ENCODE peak calls at places on chromosome 9, in seven cellular contexts. E is kidney glomerular epithelial cell; B is GM12865; H is ACHN; C is epithelial cell of prostate; Z is ascending aorta; I is activated CD4-positive, alpha-beta T cell treated with anti-CD3 and anti-CD28 coated beads, Interleukin-2, amount 50 U/mL, for 1 hour. D is an unnamed sample.

GRCh38 chr9:130681769-130682489 is 11.7 kb upstream of the EXOSC2 start:
- DNase-seq in H (no peak), B (peak; percentile 29), C (no peak), I (no peak), E (no peak), Z (no peak), D (no peak)

GRCh38 chr9:131258186-131258585 is 18.1 kb downstream of the FAM78A start:
- DNase-seq in B (no peak), H (no peak), E (no peak), Z (no peak), C (no peak), I (no peak), D (no peak)

GRCh38 chr9:81414836-81415235 is 274.5 kb downstream of the TLE1 start:
- DNase-seq in E (no peak), B (no peak), C (no peak), Z (no peak), H (no peak), I (no peak), D (no peak)

GRCh38 chr9:79057576-79057975 is 514.2 kb upstream of the TLE4 start:
- DNase-seq in Z (no peak), H (no peak), E (no peak), B (no peak), C (no peak), I (no peak), D (no peak)

GRCh38 chr9:131264231-131264630 is 12.1 kb downstream of the FAM78A start:
- DNase-seq in I (peak; percentile 52), C (no peak), E (no peak), B (no peak), Z (no peak), H (no peak), D (peak; percentile 47)

GRCh38 chr9:93127395-93127911 is 6.6 kb downstream of the NINJ1 start:
- DNase-seq in Z (peak; percentile 66), H (no peak), E (no peak), C (no peak), I (no peak), B (no peak), D (no peak)

GRCh38 chr9:96242829-96243228 is 59.1 kb downstream of the HSD17B3 start:
- DNase-seq in C (no peak), B (no peak), H (no peak), Z (no peak), I (no peak), E (no peak), D (no peak)

GRCh38 chr9:102867488-102867887 is 127.6 kb upstream of the CYLC2 start:
- DNase-seq in B (no peak), H (no peak), C (peak; percentile 6), I (no peak), E (peak; percentile 94), Z (no peak), D (no peak)

GRCh38 chr9:110769667-110770066 is 101.1 kb downstream of the MUSK start:
- DNase-seq in E (peak; percentile 3), Z (no peak), I (no peak), B (no peak), H (no peak), C (no peak), D (no peak)

GRCh38 chr9:29390859-29391258 is 1817.6 kb upstream of the C9orf72 start:
- DNase-seq in C (no peak), E (no peak), Z (no peak), I (no peak), H (no peak), B (no peak), D (no peak)

GRCh38 chr9:123235448-123235847 is 32.9 kb downstream of the STRBP start:
- DNase-seq in B (no peak), Z (no peak), H (peak; percentile 6), E (no peak), I (no peak), C (no peak), D (no peak)

GRCh38 chr9:19379697-19380046 is 364 bp downstream of the RPS6 start:
- DNase-seq in I (no peak), H (peak; percentile 24), Z (no peak), B (peak; percentile 54), C (no peak), E (no peak), D (no peak)

GRCh38 chr9:91192379-91192775 is 169.3 kb downstream of the AUH start:
- DNase-seq in Z (peak; percentile 64), C (no peak), E (no peak), I (no peak), B (no peak), H (no peak), D (no peak)

GRCh38 chr9:136721339-136722092 is 9.1 kb downstream of the DIPK1B start:
- DNase-seq in H (no peak), I (no peak), B (no peak), C (peak; percentile 54), E (no peak), Z (no peak), D (no peak)

GRCh38 chr9:131227112-131228058 is 48.9 kb downstream of the FAM78A start:
- DNase-seq in I (no peak), E (no peak), H (no peak), B (no peak), Z (no peak), C (no peak), D (no peak)

GRCh38 chr9:96450613-96451544 is 910 bp downstream of the HABP4 start:
- DNase-seq in E (no peak), I (peak; percentile 48), C (no peak), H (peak; percentile 42), B (peak; percentile 13), Z (peak; percentile 67), D (peak; percentile 24)

GRCh38 chr9:95316794-95317118 is 753 bp downstream of the FANCC start:
- DNase-seq in I (no peak), Z (peak; percentile 71), B (peak; percentile 69), C (no peak), E (peak; percentile 47), H (peak; percentile 84), D (no peak)

GRCh38 chr9:76528056-76528455 is 69.1 kb downstream of the GCNT1 start:
- DNase-seq in E (no peak), I (no peak), B (no peak), H (no peak), C (no peak), Z (no peak), D (no peak)

GRCh38 chr9:13816837-13817236 is 497.1 kb downstream of the NFIB start:
- DNase-seq in C (peak; percentile 69), B (no peak), Z (no peak), I (no peak), H (no peak), E (no peak), D (no peak)

GRCh38 chr9:124477211-124478013 is 27.2 kb downstream of the ADGRD2 start:
- DNase-seq in C (no peak), B (no peak), E (no peak), H (no peak), I (no peak), Z (no peak), D (no peak)

GRCh38 chr9:99039388-99040182 is 65.3 kb upstream of the TGFBR1 start:
- DNase-seq in E (no peak), B (no peak), Z (no peak), C (no peak), I (no peak), H (no peak), D (no peak)

GRCh38 chr9:84866402-84866801 is 196.9 kb downstream of the NTRK2 start:
- DNase-seq in B (no peak), C (no peak), E (no peak), I (no peak), Z (no peak), H (no peak), D (no peak)

GRCh38 chr9:29753638-29754037 is 2180.4 kb upstream of the C9orf72 start:
- DNase-seq in C (no peak), I (no peak), Z (no peak), E (no peak), B (no peak), H (no peak), D (no peak)

GRCh38 chr9:72480931-72481330 is 40.5 kb upstream of the TMC1 start:
- DNase-seq in C (no peak), H (peak; percentile 43), B (no peak), I (no peak), E (peak; percentile 60), Z (no peak), D (no peak)

GRCh38 chr9:110880123-110880522 is 158.1 kb downstream of the LPAR1 start:
- DNase-seq in I (no peak), Z (no peak), B (no peak), E (no peak), C (no peak), H (no peak), D (no peak)

GRCh38 chr9:79185866-79186265 is 385.9 kb upstream of the TLE4 start:
- DNase-seq in Z (no peak), B (no peak), H (no peak), E (no peak), C (no peak), I (no peak), D (no peak)

GRCh38 chr9:133371261-133371711 is 4.6 kb downstream of the SURF4 start:
- DNase-seq in I (peak; percentile 65), E (no peak), H (no peak), B (no peak), C (no peak), Z (no peak), D (peak; percentile 70)

GRCh38 chr9:31275419-31275818 is 1109.0 kb upstream of the ACO1 start:
- DNase-seq in B (no peak), C (no peak), E (no peak), I (no peak), H (no peak), Z (no peak), D (no peak)

GRCh38 chr9:34809504-34810186 is 99.7 kb upstream of the CCL21 start:
- DNase-seq in Z (no peak), H (no peak), I (no peak), C (no peak), B (no peak), E (no peak), D (no peak)

GRCh38 chr9:125749287-125749935 is 2.2 kb downstream of the PBX3 start:
- DNase-seq in I (no peak), E (no peak), C (no peak), H (no peak), B (no peak), Z (no peak), D (no peak)

GRCh38 chr9:113483676-113484257 is 20.2 kb downstream of the RGS3 start:
- DNase-seq in H (no peak), Z (peak; percentile 63), B (no peak), E (no peak), I (no peak), C (no peak), D (no peak)

GRCh38 chr9:31605164-31605563 is 779.3 kb upstream of the ACO1 start:
- DNase-seq in Z (no peak), B (peak; percentile 5), H (no peak), I (no peak), E (no peak), C (no peak), D (no peak)

GRCh38 chr9:94950040-94950732 is 223.7 kb downstream of the AOPEP start:
- DNase-seq in C (no peak), I (no peak), E (no peak), B (no peak), Z (no peak), H (no peak), D (no peak)

GRCh38 chr9:116027511-116027910 is 126.1 kb upstream of the PAPPA start:
- DNase-seq in E (peak; percentile 61), H (peak; percentile 33), Z (no peak), I (no peak), B (no peak), C (no peak), D (no peak)

GRCh38 chr9:87505869-87506678 is 8.4 kb downstream of the DAPK1 start:
- DNase-seq in Z (no peak), C (no peak), E (no peak), H (no peak), I (no peak), B (no peak), D (no peak)

GRCh38 chr9:84671651-84672467 is 2.3 kb downstream of the NTRK2 start:
- DNase-seq in B (no peak), I (no peak), E (no peak), Z (no peak), C (no peak), H (no peak), D (no peak)

GRCh38 chr9:85522459-85523092 is 219.2 kb downstream of the AGTPBP1 start:
- DNase-seq in C (no peak), H (peak; percentile 34), Z (no peak), E (no peak), B (peak; percentile 32), I (no peak), D (peak; percentile 11)